ENCODE peak calls at places on chromosomes 4 and X, in eight cellular contexts. Y is fibroblast of pulmonary artery, Q is thyroid gland, A is fibroblast of lung, N is left ventricle myocardium inferior, J is glutamatergic neuron, T is foreskin fibroblast, L is HCT116. S is an unnamed sample.
A peak's percentile ranks its signal among the peaks of the same experiment; 100 is the strongest.

GRCh38 chr4:88779431-88779830 is 81.8 kb upstream of the NAP1L5 start:
- DNase-seq in Y (peak; percentile 47), Q (no peak), A (no peak), N (no peak), J (no peak), T (no peak), L (no peak), S (no peak)

GRCh38 chrX:111743316-111743715 is 62.3 kb downstream of the ALG13 start:
- DNase-seq in Y (peak; percentile 0), Q (no peak), A (peak; percentile 1), N (no peak), J (no peak), T (no peak), L (no peak), S (no peak)

GRCh38 chr4:141410839-141411238 is 190.1 kb downstream of the ZNF330 start:
- DNase-seq in Y (no peak), Q (no peak), A (peak; percentile 74), N (no peak), J (no peak), T (peak; percentile 61), L (no peak), S (peak; percentile 44)

GRCh38 chr4:144294211-144294610 is 153.7 kb upstream of the GYPA start:
- DNase-seq in Y (no peak), Q (no peak), A (no peak), N (no peak), J (no peak), T (no peak), L (no peak), S (no peak)

GRCh38 chr4:25928956-25929336 is 14.9 kb downstream of the SMIM20 start:
- DNase-seq in Y (peak; percentile 56), Q (no peak), A (peak; percentile 84), N (no peak), J (no peak), T (peak; percentile 86), L (no peak), S (no peak)

GRCh38 chr4:184177271-184177670 is 40.4 kb downstream of the ENPP6 start:
- DNase-seq in Y (no peak), Q (no peak), A (no peak), N (no peak), J (no peak), T (no peak), L (no peak), S (no peak)

GRCh38 chr4:101239685-101240084 is 107.6 kb downstream of the PPP3CA start:
- DNase-seq in Y (no peak), Q (no peak), A (peak; percentile 33), N (no peak), J (no peak), T (peak; percentile 40), L (no peak), S (no peak)

GRCh38 chr4:141731481-141731880 is 95.1 kb downstream of the IL15 start:
- DNase-seq in Y (no peak), Q (no peak), A (no peak), N (no peak), J (no peak), T (peak; percentile 32), L (no peak), S (no peak)

DNA sequence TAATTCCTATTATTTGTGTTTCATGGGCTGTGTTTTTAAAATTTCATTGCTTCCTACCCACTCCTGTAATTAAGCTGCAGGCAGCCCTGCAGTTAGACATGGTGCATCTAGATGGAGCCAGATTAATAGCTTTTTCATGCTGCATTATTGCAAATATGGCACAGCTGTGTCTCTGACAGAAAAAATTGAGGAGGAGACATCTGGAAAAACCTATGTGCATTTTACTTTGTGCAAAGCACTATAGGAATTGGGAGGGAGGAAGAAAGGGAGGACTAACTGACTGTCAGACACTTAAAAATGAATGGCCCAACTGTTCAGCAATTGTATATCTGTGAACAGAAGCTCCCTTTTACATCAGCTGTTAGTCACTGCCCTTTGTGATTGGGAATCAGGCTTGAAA is 8.1 kb upstream of the RPGR start:
- DNase-seq in Y (no peak), Q (no peak), A (no peak), N (no peak), J (no peak), T (no peak), L (no peak), S (no peak)
- TF ChIP-seq CTCF in Y (peak; percentile 39), Q (no peak), A (no peak), N (peak; percentile 43), J (no peak), T (no peak), L (no peak), S (no peak)

GRCh38 chrX:24990585-24990984 is 25.2 kb downstream of the ARX start:
- DNase-seq in Y (no peak), Q (no peak), A (no peak), N (no peak), J (peak; percentile 22), T (no peak), L (no peak), S (no peak)

GRCh38 chrX:24983931-24984330 is 31.8 kb downstream of the ARX start:
- DNase-seq in Y (no peak), Q (no peak), A (no peak), N (no peak), J (no peak), T (no peak), L (no peak), S (no peak)

GRCh38 chrX:24988314-24988713 is 27.5 kb downstream of the ARX start:
- DNase-seq in Y (no peak), Q (no peak), A (no peak), N (no peak), J (no peak), T (no peak), L (no peak), S (no peak)

GRCh38 chrX:24985120-24985519 is 30.6 kb downstream of the ARX start:
- DNase-seq in Y (no peak), Q (no peak), A (no peak), N (no peak), J (no peak), T (no peak), L (no peak), S (no peak)

DNA sequence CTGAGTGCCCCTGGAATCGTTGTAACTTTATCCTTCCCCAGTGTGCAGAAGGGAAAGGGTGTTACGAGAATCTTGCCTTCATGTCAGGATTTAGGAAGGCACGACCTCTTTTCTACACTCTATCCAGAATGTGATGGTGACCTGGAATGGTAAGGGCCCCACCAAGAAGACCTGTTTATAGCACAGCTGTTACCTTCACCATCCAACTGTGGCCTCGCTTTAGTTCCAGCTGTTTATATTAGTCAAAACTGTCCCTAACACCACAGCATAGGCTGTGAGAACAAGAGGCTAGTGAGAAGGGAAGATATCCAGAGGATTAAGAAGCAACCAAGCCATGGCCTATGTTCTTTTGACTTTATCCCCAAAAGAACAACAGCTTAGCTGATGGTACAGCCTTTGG is 28.0 kb downstream of the ARX start:
- DNase-seq in Y (no peak), Q (no peak), A (no peak), N (no peak), J (no peak), T (no peak), L (no peak), S (no peak)
- TF ChIP-seq CTCF in Y (no peak), Q (no peak), A (no peak), N (no peak), J (no peak), T (no peak), L (no peak), S (no peak)

GRCh38 chr4:118969359-118969758 is 80.7 kb downstream of the SYNPO2 start:
- DNase-seq in Y (peak; percentile 85), Q (peak; percentile 51), A (peak; percentile 88), N (peak; percentile 51), J (no peak), T (peak; percentile 85), L (peak; percentile 32), S (peak; percentile 46)
- TF ChIP-seq CTCF in Y (peak; percentile 79), Q (peak; percentile 80), A (peak; percentile 67), N (peak; percentile 72), J (no peak), T (peak; percentile 68), L (peak; percentile 56), S (peak; percentile 74)

GRCh38 chrX:38664285-38664684 is 102.9 kb downstream of the TSPAN7 start:
- DNase-seq in Y (peak; percentile 52), Q (no peak), A (peak; percentile 55), N (no peak), J (no peak), T (peak; percentile 60), L (peak; percentile 26), S (peak; percentile 0)
- TF ChIP-seq CTCF in Y (peak; percentile 43), Q (peak; percentile 37), A (peak; percentile 32), N (peak; percentile 52), J (peak; percentile 18), T (no peak), L (no peak), S (peak; percentile 37)

GRCh38 chrX:72080150-72080549 is 51.6 kb downstream of the RTL5 start:
- DNase-seq in Y (no peak), Q (no peak), A (no peak), N (no peak), J (no peak), T (no peak), L (no peak), S (no peak)

GRCh38 chrX:72080800-72081199 is 50.9 kb downstream of the RTL5 start:
- DNase-seq in Y (no peak), Q (no peak), A (no peak), N (no peak), J (no peak), T (no peak), L (no peak), S (no peak)

GRCh38 chrX:72084114-72084513 is 47.6 kb downstream of the RTL5 start:
- DNase-seq in Y (no peak), Q (no peak), A (no peak), N (no peak), J (no peak), T (no peak), L (no peak), S (no peak)

GRCh38 chrX:72081605-72082320 is 50.0 kb downstream of the RTL5 start:
- DNase-seq in Y (no peak), Q (no peak), A (no peak), N (no peak), J (no peak), T (no peak), L (no peak), S (no peak)

GRCh38 chrX:72083291-72083690 is 48.4 kb downstream of the RTL5 start:
- DNase-seq in Y (no peak), Q (no peak), A (no peak), N (no peak), J (no peak), T (no peak), L (no peak), S (no peak)
- TF ChIP-seq CTCF in Y (no peak), Q (no peak), A (no peak), N (no peak), J (no peak), T (no peak), L (no peak), S (no peak)